ENCODE peak calls at places on chromosomes 13 and 19, in six cellular contexts. X is ovary, V is ascending aorta, N is H9, B is Peyer's patch, C is IMR-90. F is an unnamed sample. For H3K4me1, the result is how much of the 10 kb centered on the place peaks cover.

GRCh38 chr19:28710278-28710677 is 502.7 kb downstream of the UQCRFS1 start:
- DNase-seq in C (peak), X (no peak), N (no peak), V (no peak), B (no peak), F (no peak)

GRCh38 chr13:112431734-112432133 is 55.6 kb downstream of the SPACA7 start:
- DNase-seq in C (no peak), X (no peak), N (no peak), B (no peak), V (no peak), F (no peak)

GRCh38 chr13:42981317-42981716 is 10.7 kb downstream of the EPSTI1 start:
- DNase-seq in X (no peak), B (no peak), V (no peak), C (peak), N (no peak), F (no peak)

GRCh38 chr13:108342369-108343289 is 73.1 kb downstream of the TNFSF13B start:
- DNase-seq in X (no peak), B (no peak), C (peak), N (no peak), V (no peak), F (no peak)

GRCh38 chr19:531009-531752 is 379 bp upstream of the CDC34 start:
- DNase-seq in N (peak), X (peak), V (peak), B (peak), C (peak), F (peak)

GRCh38 chr13:25798998-25799397 is 252.8 kb downstream of the SHISA2 start:
- DNase-seq in X (no peak), B (no peak), N (no peak), C (no peak), V (no peak), F (no peak)

GRCh38 chr19:19262190-19263057 is 10.7 kb downstream of the TM6SF2 start:
- DNase-seq in X (no peak), V (no peak), C (no peak), B (no peak), N (peak), F (no peak)

GRCh38 chr13:113836917-113837553 is 26.8 kb downstream of the GAS6 start:
- DNase-seq in V (no peak), X (peak), B (no peak), N (no peak), C (peak), F (peak)

GRCh38 chr19:18566953-18567352 is 4.7 kb upstream of the UBA52 start:
- DNase-seq in V (no peak), B (no peak), N (no peak), C (no peak), X (no peak), F (no peak)

GRCh38 chr19:5057860-5058259 is 88.9 kb downstream of the KDM4B start:
- DNase-seq in X (no peak), B (no peak), V (no peak), C (no peak), N (peak), F (no peak)

GRCh38 chr19:4379383-4380253 is 20.7 kb downstream of the SH3GL1 start:
- DNase-seq in C (peak), X (no peak), N (no peak), V (no peak), B (peak), F (peak)

GRCh38 chr13:27194895-27195764 is 23.5 kb upstream of the USP12 start:
- DNase-seq in B (no peak), N (peak), C (peak), X (no peak), V (no peak), F (no peak)

GRCh38 chr13:57627663-57628062 is 3.9 kb upstream of the PCDH17 start:
- DNase-seq in X (no peak), B (no peak), N (no peak), V (no peak), C (peak), F (no peak)

GRCh38 chr13:107803822-107804495 is 411.4 kb downstream of the LIG4 start:
- DNase-seq in B (no peak), X (no peak), V (no peak), C (no peak), N (no peak), F (no peak)

GRCh38 chr19:19540707-19541515 is 2.8 kb downstream of the CILP2 start:
- DNase-seq in X (no peak), V (no peak), B (peak), C (no peak), N (peak), F (no peak)

GRCh38 chr13:46170687-46171086 is 11.3 kb downstream of the LCP1 start:
- DNase-seq in N (no peak), B (no peak), C (no peak), X (no peak), V (no peak), F (no peak)

GRCh38 chr13:71799320-71799719 is 67.7 kb downstream of the DACH1 start:
- DNase-seq in C (no peak), X (no peak), B (no peak), V (no peak), N (no peak), F (no peak)

GRCh38 chr19:4343056-4343844 is at the start of gene MPND:
- DNase-seq in C (peak), N (peak), X (peak), B (peak), V (peak), F (peak)

GRCh38 chr19:33063356-33064116 is 1.2 kb downstream of the RHPN2 start:
- DNase-seq in N (peak), V (no peak), X (peak), B (peak), C (peak), F (no peak)

GRCh38 chr19:1290245-1290698 is 4.6 kb downstream of the EFNA2 start:
- DNase-seq in X (no peak), C (no peak), V (no peak), N (no peak), B (no peak), F (no peak)

GRCh38 chr19:43526884-43527859 is at the start of gene ETHE1:
- DNase-seq in B (peak), X (peak), C (peak), N (peak), V (peak), F (peak)

GRCh38 chr19:16034180-16034579 is 42.1 kb upstream of the TPM4 start:
- DNase-seq in X (no peak), N (no peak), C (no peak), B (peak), V (no peak), F (no peak)

GRCh38 chr19:35736913-35737886 is 5.1 kb downstream of the IGFLR1 start:
- DNase-seq in X (no peak), B (no peak), V (no peak), C (no peak), N (no peak), F (no peak)

GRCh38 chr19:41871573-41872383 is 5.3 kb upstream of the CD79A start:
- DNase-seq in X (no peak), C (no peak), B (peak), N (no peak), V (no peak), F (no peak)
- H3K4me1 ChIP-seq in X (under half), C (under half), B (half or more), N (under half), V (under half), F (under half)

GRCh38 chr19:55486971-55487883 is 1.0 kb upstream of the SSC5D start:
- DNase-seq in B (no peak), X (peak), C (peak), N (no peak), V (peak), F (no peak)

GRCh38 chr19:55486043-55486970 is 1.3 kb downstream of the NAT14 start:
- DNase-seq in C (no peak), V (no peak), N (no peak), B (no peak), X (peak), F (no peak)

GRCh38 chr19:55483681-55484361 is 1.2 kb upstream of the NAT14 start:
- DNase-seq in X (no peak), B (no peak), C (no peak), V (no peak), N (no peak), F (no peak)

GRCh38 chr19:55484571-55485438 is at the start of gene NAT14:
- DNase-seq in C (peak), N (peak), B (peak), X (peak), V (no peak), F (no peak)

DNA sequence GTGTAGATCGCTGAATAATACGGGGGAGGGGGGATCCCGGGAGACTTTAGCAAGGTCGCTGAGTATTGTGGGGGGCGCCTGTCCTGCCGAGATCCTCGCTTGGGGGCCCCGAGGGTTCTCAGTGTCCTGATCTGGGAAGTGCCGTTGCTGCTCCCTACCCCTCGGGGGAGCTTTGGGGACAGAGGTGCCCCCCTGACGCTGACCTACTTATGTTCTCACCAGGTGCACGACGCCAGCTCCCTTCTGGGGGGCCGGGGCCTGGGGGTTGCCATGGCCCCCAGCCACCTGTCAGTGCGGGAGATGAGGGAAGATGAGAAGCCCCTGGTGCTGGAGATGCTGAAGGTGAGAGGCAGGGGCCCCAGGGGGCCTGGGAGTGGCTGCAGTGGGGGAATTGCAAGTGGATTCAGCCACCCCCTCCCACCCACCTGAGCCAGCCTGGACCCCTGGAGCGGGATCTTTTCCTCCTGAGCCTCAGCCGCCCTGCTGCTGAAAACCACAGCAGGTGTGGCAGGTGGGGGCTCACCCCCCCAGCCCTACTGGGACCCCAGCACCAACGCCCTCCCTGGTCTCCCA is 537 bp downstream of the NAT14 start:
- DNase-seq in C (no peak), B (no peak), N (no peak), V (no peak), X (no peak), F (no peak)
- TF ChIP-seq CTCF in C (no peak), B (no peak), N (no peak), V (no peak), X (no peak), F (no peak)

DNA sequence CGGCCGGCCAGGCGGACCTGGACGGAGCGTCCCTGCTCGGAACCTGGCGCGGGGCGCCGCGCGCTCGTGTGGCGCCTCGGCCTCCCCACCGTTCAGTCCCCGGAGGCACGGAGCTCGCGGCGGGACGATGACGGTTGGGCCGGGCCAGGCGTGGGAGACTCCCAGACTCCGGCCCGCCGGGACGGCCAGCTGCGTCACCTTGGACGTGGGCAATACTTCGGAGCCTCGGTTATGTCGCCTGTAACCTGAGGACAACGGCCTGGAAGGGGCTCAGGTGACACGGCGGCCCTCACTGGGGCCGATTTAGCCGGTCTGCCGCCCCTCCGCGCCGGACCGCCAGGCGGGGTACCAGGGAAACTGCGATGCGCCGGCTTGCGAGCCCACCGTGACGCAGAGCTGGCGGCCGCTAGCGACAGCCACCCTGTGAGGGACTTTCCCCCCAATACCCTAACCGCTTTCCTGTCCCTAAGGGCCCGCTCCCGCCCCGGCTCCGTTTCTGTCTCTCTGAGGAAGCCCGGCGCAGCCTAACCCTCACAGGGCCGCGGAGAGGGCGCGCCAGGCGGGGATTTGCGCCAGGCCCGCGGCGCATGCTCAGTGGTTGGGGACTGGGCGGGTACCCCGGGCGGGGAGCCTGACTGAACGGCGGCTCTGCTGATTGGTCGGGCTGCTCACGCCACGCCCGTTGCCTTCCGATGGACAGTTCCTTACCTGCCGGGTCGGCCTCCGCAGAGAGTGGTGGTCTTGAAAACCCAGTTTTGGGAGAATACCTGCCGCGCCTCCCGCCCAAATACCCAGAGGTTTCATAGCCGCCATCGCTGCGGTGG is 109.5 kb upstream of the DOCK9 start:
- DNase-seq in C (peak), X (peak), N (peak), B (peak), V (peak), F (peak)
- H3K27ac ChIP-seq in C (no peak), X (peak), N (no peak), B (peak), V (peak), F (peak)

GRCh38 chr19:40803170-40803856 is 4.3 kb downstream of the EGLN2 start:
- DNase-seq in B (no peak), V (no peak), N (no peak), X (no peak), C (no peak), F (no peak)
- H3K4me1 ChIP-seq in B (half or more), V (half or more), N (under half), X (half or more), C (under half), F (half or more)

GRCh38 chr13:20711301-20712044 is 8.0 kb downstream of the IL17D start:
- DNase-seq in B (no peak), X (no peak), N (peak), C (no peak), V (no peak), F (no peak)
- TF ChIP-seq CTCF in B (no peak), X (no peak), N (peak), C (no peak), V (no peak), F (no peak)

GRCh38 chr13:82749551-82749950 is 1132.7 kb downstream of the SLITRK1 start:
- DNase-seq in B (no peak), N (no peak), C (peak), V (no peak), X (no peak), F (no peak)
- H3K27ac ChIP-seq in B (no peak), N (no peak), C (no peak), V (no peak), X (no peak), F (no peak)

GRCh38 chr19:6064016-6064702 is 46.1 kb downstream of the RFX2 start:
- DNase-seq in X (no peak), C (no peak), V (peak), B (peak), N (no peak), F (no peak)
- H3K4me1 ChIP-seq in X (under half), C (under half), V (half or more), B (half or more), N (under half), F (under half)

GRCh38 chr13:100636441-100636840 is 38.2 kb downstream of the TMTC4 start:
- DNase-seq in B (no peak), V (no peak), N (no peak), C (no peak), X (no peak), F (no peak)

GRCh38 chr13:100633461-100633860 is 41.1 kb downstream of the TMTC4 start:
- DNase-seq in B (no peak), V (no peak), N (no peak), X (no peak), C (peak), F (no peak)

GRCh38 chr13:100634686-100635085 is 39.9 kb downstream of the TMTC4 start:
- DNase-seq in V (no peak), N (no peak), X (no peak), C (no peak), B (no peak), F (no peak)

GRCh38 chr13:100637380-100637779 is 37.2 kb downstream of the TMTC4 start:
- DNase-seq in V (no peak), N (no peak), X (no peak), B (no peak), C (no peak), F (no peak)

GRCh38 chr13:100636004-100636403 is 38.6 kb downstream of the TMTC4 start:
- DNase-seq in C (no peak), B (no peak), X (no peak), V (no peak), N (no peak), F (no peak)
- TF ChIP-seq CTCF in C (no peak), B (no peak), X (no peak), V (no peak), N (no peak), F (no peak)